ENCODE peak calls at places on chromosomes 2 and 18, in nine cellular contexts. U, H, D, S, X, Q, L, F and J are unnamed samples.

GRCh38 chr18:34808389-34808788 is 98.3 kb downstream of the DTNA start:
- DNase-seq in D (no peak), F (no peak), U (no peak), L (no peak), S (no peak), H (no peak), X (no peak), Q (no peak), J (no peak)

GRCh38 chr2:153055182-153055581 is 336.8 kb downstream of the ARL6IP6 start:
- DNase-seq in S (no peak), X (no peak), F (no peak), H (no peak), Q (no peak), U (no peak), L (no peak), D (no peak), J (no peak)

GRCh38 chr2:134261398-134262131 is 7.7 kb downstream of the MGAT5 start:
- DNase-seq in U (no peak), L (peak; percentile 23), Q (no peak), S (no peak), F (no peak), X (no peak), H (no peak), D (no peak), J (no peak)

GRCh38 chr2:15243762-15244161 is 317.4 kb downstream of the NBAS start:
- DNase-seq in F (no peak), L (no peak), S (no peak), U (no peak), D (no peak), H (no peak), Q (no peak), X (no peak), J (no peak)

GRCh38 chr18:56541340-56541739 is 97.1 kb downstream of the TXNL1 start:
- DNase-seq in S (no peak), F (no peak), Q (no peak), H (no peak), L (no peak), X (no peak), D (no peak), U (no peak), J (no peak)

GRCh38 chr2:158539176-158539895 is 82.6 kb downstream of the PKP4 start:
- DNase-seq in F (no peak), D (no peak), H (no peak), L (peak; percentile 53), Q (peak; percentile 65), X (peak; percentile 73), U (peak; percentile 39), S (peak; percentile 60), J (no peak)

GRCh38 chr2:178761759-178762371 is 45.4 kb downstream of the TTN start:
- DNase-seq in L (peak; percentile 13), X (peak; percentile 63), S (peak; percentile 51), F (no peak), Q (peak; percentile 27), U (peak; percentile 50), D (peak; percentile 22), H (peak; percentile 9), J (peak; percentile 16)

GRCh38 chr18:59697236-59697932 is at the start of gene CCBE1:
- DNase-seq in X (peak; percentile 36), Q (no peak), H (no peak), D (peak; percentile 70), F (peak; percentile 4), L (no peak), S (peak; percentile 82), U (no peak), J (no peak)

GRCh38 chr2:118049140-118050128 is 35.6 kb upstream of the CCDC93 start:
- DNase-seq in Q (no peak), H (no peak), S (no peak), L (no peak), D (no peak), F (no peak), U (no peak), X (no peak), J (no peak)

GRCh38 chr18:33706391-33706790 is 128.4 kb downstream of the ASXL3 start:
- DNase-seq in S (no peak), X (no peak), F (no peak), L (no peak), U (no peak), H (no peak), D (no peak), Q (no peak), J (no peak)

GRCh38 chr18:48569915-48570264 is 31.1 kb downstream of the CTIF start:
- DNase-seq in F (no peak), Q (no peak), D (no peak), L (no peak), X (no peak), U (no peak), H (no peak), S (no peak), J (no peak)

GRCh38 chr2:9135804-9136558 is 70.6 kb upstream of the ASAP2 start:
- DNase-seq in X (no peak), Q (no peak), S (no peak), L (no peak), H (no peak), F (no peak), U (no peak), D (no peak), J (no peak)

GRCh38 chr2:214731008-214731407 is 78.5 kb downstream of the BARD1 start:
- DNase-seq in H (no peak), F (no peak), S (no peak), X (no peak), U (no peak), L (peak; percentile 12), D (no peak), Q (peak; percentile 7), J (no peak)

GRCh38 chr2:220337611-220338440 is 710.4 kb downstream of the SLC4A3 start:
- DNase-seq in L (no peak), F (no peak), D (no peak), X (no peak), S (no peak), Q (no peak), U (no peak), H (no peak), J (no peak)

GRCh38 chr2:11094021-11094810 is 61.1 kb upstream of the SLC66A3 start:
- DNase-seq in U (no peak), Q (no peak), H (no peak), D (no peak), F (no peak), X (no peak), L (no peak), S (no peak), J (no peak)

GRCh38 chr18:44715245-44715644 is 34.6 kb downstream of the SETBP1 start:
- DNase-seq in X (no peak), H (no peak), S (no peak), D (no peak), U (no peak), F (no peak), Q (no peak), L (no peak), J (no peak)

GRCh38 chr2:86147793-86148192 is 41.8 kb downstream of the PTCD3 start:
- DNase-seq in S (no peak), X (no peak), F (no peak), H (no peak), D (no peak), L (no peak), U (no peak), Q (no peak), J (no peak)